ENCODE peak calls at places on chromosome 6, in seven cellular contexts. A, X, M, J, G, V and L are unnamed samples.

GRCh38 chr6:111663232-111663631 is 57.6 kb upstream of the TRAF3IP2 start:
- DNase-seq in G (no peak), J (no peak), A (no peak), V (no peak), M (no peak), X (no peak), L (no peak)

GRCh38 chr6:163797313-163797712 is 382.8 kb downstream of the QKI start:
- DNase-seq in V (no peak), A (no peak), X (no peak), M (no peak), J (no peak), G (no peak), L (no peak)

GRCh38 chr6:80234411-80234810 is 127.9 kb downstream of the BCKDHB start:
- DNase-seq in J (no peak), V (no peak), A (no peak), G (no peak), X (no peak), M (no peak), L (no peak)

GRCh38 chr6:24125980-24126379 is at the start of gene NRSN1:
- DNase-seq in M (no peak), X (no peak), G (peak), J (no peak), A (peak), V (peak), L (no peak)

GRCh38 chr6:152748843-152749242 is 1.8 kb upstream of the VIP start:
- DNase-seq in J (no peak), A (no peak), G (no peak), M (no peak), X (no peak), V (peak), L (no peak)

GRCh38 chr6:108771421-108771820 is 76.8 kb upstream of the ARMC2 start:
- DNase-seq in G (no peak), V (peak), J (peak), X (peak), M (no peak), A (no peak), L (no peak)

GRCh38 chr6:150276168-150276958 is 92.4 kb upstream of the IYD start:
- DNase-seq in V (no peak), A (no peak), G (no peak), M (no peak), X (no peak), J (no peak), L (no peak)

GRCh38 chr6:26520840-26521484 is 17.2 kb upstream of the HMGN4 start:
- DNase-seq in J (peak), G (peak), X (peak), V (peak), A (peak), M (peak), L (peak)

GRCh38 chr6:53795702-53796450 is 1.1 kb downstream of the LRRC1 start:
- DNase-seq in G (peak), M (no peak), J (peak), A (peak), V (peak), X (no peak), L (no peak)

GRCh38 chr6:27617046-27617687 is 144.3 kb upstream of the ZNF184 start:
- DNase-seq in A (no peak), J (no peak), G (no peak), X (no peak), V (no peak), M (no peak), L (no peak)

GRCh38 chr6:123022980-123023379 is 26.9 kb downstream of the CLVS2 start:
- DNase-seq in A (no peak), J (no peak), X (no peak), V (no peak), G (no peak), M (no peak), L (no peak)

GRCh38 chr6:43771858-43772570 is 2.0 kb downstream of the VEGFA start:
- DNase-seq in X (no peak), V (peak), J (peak), A (peak), M (peak), G (peak), L (no peak)

GRCh38 chr6:15410126-15410391 is 164.2 kb downstream of the JARID2 start:
- DNase-seq in J (no peak), A (no peak), M (no peak), X (no peak), G (no peak), V (no peak), L (no peak)

GRCh38 chr6:73652637-73653570 is 888 bp downstream of the SLC17A5 start:
- DNase-seq in A (peak), J (peak), M (peak), G (peak), X (no peak), V (peak), L (no peak)

GRCh38 chr6:106168097-106168888 is 82.2 kb downstream of the PRDM1 start:
- DNase-seq in G (no peak), V (no peak), J (no peak), X (no peak), M (no peak), A (no peak), L (no peak)

GRCh38 chr6:32933661-32934085 is 7.2 kb downstream of the HLA-DMB start:
- DNase-seq in V (peak), A (peak), M (peak), X (peak), J (peak), G (peak), L (peak)

GRCh38 chr6:111338843-111339242 is 144.2 kb downstream of the REV3L start:
- DNase-seq in J (no peak), V (no peak), A (no peak), M (no peak), X (no peak), G (no peak), L (no peak)

GRCh38 chr6:12343440-12344162 is 53.4 kb downstream of the EDN1 start:
- DNase-seq in V (no peak), A (no peak), G (peak), M (no peak), X (no peak), J (no peak), L (peak)

GRCh38 chr6:104955491-104955890 is 1.4 kb upstream of the LIN28B start:
- DNase-seq in M (no peak), G (no peak), J (no peak), V (no peak), X (no peak), A (no peak), L (no peak)

GRCh38 chr6:9126845-9127560 is 691.7 kb upstream of the SLC35B3 start:
- DNase-seq in V (peak), M (no peak), X (peak), J (no peak), A (no peak), G (no peak), L (peak)

GRCh38 chr6:153618371-153619328 is 420.4 kb upstream of the OPRM1 start:
- DNase-seq in A (no peak), X (no peak), V (no peak), M (no peak), J (no peak), G (no peak), L (no peak)

GRCh38 chr6:27359231-27359630 is 29.3 kb upstream of the ZNF391 start:
- DNase-seq in X (no peak), A (no peak), G (no peak), J (no peak), M (no peak), V (no peak), L (no peak)

GRCh38 chr6:106800379-106800778 is 171.0 kb downstream of the QRSL1 start:
- DNase-seq in M (no peak), J (no peak), G (no peak), A (no peak), V (no peak), X (no peak), L (no peak)

GRCh38 chr6:20242397-20242796 is 30.1 kb upstream of the MBOAT1 start:
- DNase-seq in M (no peak), V (no peak), A (no peak), X (no peak), J (no peak), G (no peak), L (no peak)